ENCODE peak calls at places on chromosomes 2 and 18, in six cellular contexts. One of them, this sample, is unnamed.
A peak's percentile ranks its signal among the peaks of the same experiment; 100 is the strongest.

GRCh38 chr2:208542465-208543041 is 136.0 kb downstream of the PTH2R start:
- DNase-seq in MCF 10A: no peak
- DNase-seq in astrocyte of the cerebellum: no peak
- DNase-seq in putamen: no peak
- DNase-seq in thyroid gland: no peak
- DNase-seq in T-helper 2 cell: peak; percentile 63
- DNase-seq in this sample: no peak

GRCh38 chr2:188203756-188204155 is 87.9 kb upstream of the GULP1 start:
- DNase-seq in MCF 10A: peak; percentile 2
- DNase-seq in astrocyte of the cerebellum: no peak
- DNase-seq in putamen: no peak
- DNase-seq in thyroid gland: no peak
- DNase-seq in T-helper 2 cell: no peak
- DNase-seq in this sample: no peak

GRCh38 chr2:207126724-207127314 is 38.9 kb downstream of the KLF7 start:
- DNase-seq in MCF 10A: peak; percentile 48
- DNase-seq in astrocyte of the cerebellum: no peak
- DNase-seq in putamen: no peak
- DNase-seq in thyroid gland: no peak
- DNase-seq in T-helper 2 cell: no peak
- DNase-seq in this sample: no peak

GRCh38 chr2:141641462-141641861 is 489.4 kb downstream of the LRP1B start:
- DNase-seq in MCF 10A: peak; percentile 30
- DNase-seq in astrocyte of the cerebellum: no peak
- DNase-seq in putamen: no peak
- DNase-seq in thyroid gland: no peak
- DNase-seq in T-helper 2 cell: no peak
- DNase-seq in this sample: no peak

GRCh38 chr2:142937347-142937746 is 59.9 kb downstream of the KYNU start:
- DNase-seq in MCF 10A: peak; percentile 10
- DNase-seq in astrocyte of the cerebellum: no peak
- DNase-seq in putamen: no peak
- DNase-seq in thyroid gland: no peak
- DNase-seq in T-helper 2 cell: no peak
- DNase-seq in this sample: no peak

GRCh38 chr18:34802938-34803337 is 92.8 kb downstream of the DTNA start:
- DNase-seq in MCF 10A: no peak
- DNase-seq in astrocyte of the cerebellum: no peak
- DNase-seq in putamen: no peak
- DNase-seq in thyroid gland: no peak
- DNase-seq in T-helper 2 cell: no peak
- DNase-seq in this sample: no peak

GRCh38 chr2:240509667-240510512 is 47.9 kb downstream of the ANKMY1 start:
- DNase-seq in MCF 10A: no peak
- DNase-seq in astrocyte of the cerebellum: no peak
- DNase-seq in putamen: no peak
- DNase-seq in thyroid gland: no peak
- DNase-seq in T-helper 2 cell: no peak
- DNase-seq in this sample: no peak

GRCh38 chr18:51191139-51191717 is 6.3 kb downstream of the MEX3C start:
- DNase-seq in MCF 10A: no peak
- DNase-seq in astrocyte of the cerebellum: no peak
- DNase-seq in putamen: no peak
- DNase-seq in thyroid gland: no peak
- DNase-seq in T-helper 2 cell: peak; percentile 85
- DNase-seq in this sample: no peak

GRCh38 chr2:96931966-96932365 is 54.4 kb downstream of the FAM178B start:
- DNase-seq in MCF 10A: no peak
- DNase-seq in astrocyte of the cerebellum: no peak
- DNase-seq in putamen: no peak
- DNase-seq in thyroid gland: no peak
- DNase-seq in T-helper 2 cell: no peak
- DNase-seq in this sample: no peak

GRCh38 chr18:79617521-79618500 is 61.8 kb upstream of the CTDP1 start:
- DNase-seq in MCF 10A: no peak
- DNase-seq in astrocyte of the cerebellum: no peak
- DNase-seq in putamen: no peak
- DNase-seq in thyroid gland: no peak
- DNase-seq in T-helper 2 cell: no peak
- DNase-seq in this sample: no peak

GRCh38 chr18:23231340-23232021 is 96.2 kb downstream of the CABLES1 start:
- DNase-seq in MCF 10A: peak; percentile 67
- DNase-seq in astrocyte of the cerebellum: peak; percentile 65
- DNase-seq in putamen: no peak
- DNase-seq in thyroid gland: peak; percentile 28
- DNase-seq in T-helper 2 cell: peak; percentile 100
- DNase-seq in this sample: peak; percentile 46

GRCh38 chr18:30376515-30376914 is 666.0 kb downstream of the DSC3 start:
- DNase-seq in MCF 10A: peak; percentile 44
- DNase-seq in astrocyte of the cerebellum: no peak
- DNase-seq in putamen: no peak
- DNase-seq in thyroid gland: no peak
- DNase-seq in T-helper 2 cell: no peak
- DNase-seq in this sample: no peak

GRCh38 chr18:24544141-24544498 is 83.7 kb downstream of the HRH4 start:
- DNase-seq in MCF 10A: peak; percentile 61
- DNase-seq in astrocyte of the cerebellum: peak; percentile 15
- DNase-seq in putamen: no peak
- DNase-seq in thyroid gland: peak; percentile 5
- DNase-seq in T-helper 2 cell: no peak
- DNase-seq in this sample: no peak

GRCh38 chr2:215793747-215794595 is 219.4 kb downstream of the MREG start:
- DNase-seq in MCF 10A: peak; percentile 93
- DNase-seq in astrocyte of the cerebellum: peak; percentile 86
- DNase-seq in putamen: peak; percentile 16
- DNase-seq in thyroid gland: peak; percentile 24
- DNase-seq in T-helper 2 cell: peak; percentile 24
- DNase-seq in this sample: no peak

GRCh38 chr18:10798727-10799435 is 273.1 kb downstream of the NAPG start:
- DNase-seq in MCF 10A: no peak
- DNase-seq in astrocyte of the cerebellum: no peak
- DNase-seq in putamen: no peak
- DNase-seq in thyroid gland: no peak
- DNase-seq in T-helper 2 cell: no peak
- DNase-seq in this sample: no peak

GRCh38 chr18:37393945-37394609 is 171.5 kb downstream of the CELF4 start:
- DNase-seq in MCF 10A: peak; percentile 32
- DNase-seq in astrocyte of the cerebellum: no peak
- DNase-seq in putamen: peak; percentile 89
- DNase-seq in thyroid gland: peak; percentile 93
- DNase-seq in T-helper 2 cell: no peak
- DNase-seq in this sample: no peak

GRCh38 chr2:80651435-80651834 is 346.9 kb upstream of the LRRTM1 start:
- DNase-seq in MCF 10A: no peak
- DNase-seq in astrocyte of the cerebellum: no peak
- DNase-seq in putamen: no peak
- DNase-seq in thyroid gland: no peak
- DNase-seq in T-helper 2 cell: no peak
- DNase-seq in this sample: no peak

GRCh38 chr2:106058469-106059137 is 135.5 kb downstream of the UXS1 start:
- DNase-seq in MCF 10A: no peak
- DNase-seq in astrocyte of the cerebellum: no peak
- DNase-seq in putamen: no peak
- DNase-seq in thyroid gland: no peak
- DNase-seq in T-helper 2 cell: peak; percentile 93
- DNase-seq in this sample: no peak

GRCh38 chr2:85652056-85652455 is 15.9 kb downstream of the SFTPB start:
- DNase-seq in MCF 10A: no peak
- DNase-seq in astrocyte of the cerebellum: no peak
- DNase-seq in putamen: no peak
- DNase-seq in thyroid gland: no peak
- DNase-seq in T-helper 2 cell: no peak
- DNase-seq in this sample: no peak

GRCh38 chr18:55280515-55280914 is 307.5 kb downstream of the TCF4 start:
- DNase-seq in MCF 10A: no peak
- DNase-seq in astrocyte of the cerebellum: no peak
- DNase-seq in putamen: no peak
- DNase-seq in thyroid gland: no peak
- DNase-seq in T-helper 2 cell: no peak
- DNase-seq in this sample: no peak

GRCh38 chr2:216774180-216774579 is 78.8 kb upstream of the IGFBP5 start:
- DNase-seq in MCF 10A: no peak
- DNase-seq in astrocyte of the cerebellum: no peak
- DNase-seq in putamen: no peak
- DNase-seq in thyroid gland: no peak
- DNase-seq in T-helper 2 cell: no peak
- DNase-seq in this sample: no peak

GRCh38 chr2:73175663-73176204 is 26.6 kb upstream of the NOTO start:
- DNase-seq in MCF 10A: no peak
- DNase-seq in astrocyte of the cerebellum: no peak
- DNase-seq in putamen: no peak
- DNase-seq in thyroid gland: peak; percentile 89
- DNase-seq in T-helper 2 cell: peak; percentile 81
- DNase-seq in this sample: peak; percentile 57

GRCh38 chr2:161136696-161137324 is 23.4 kb upstream of the TANK start:
- DNase-seq in MCF 10A: no peak
- DNase-seq in astrocyte of the cerebellum: no peak
- DNase-seq in putamen: no peak
- DNase-seq in thyroid gland: no peak
- DNase-seq in T-helper 2 cell: peak; percentile 88
- DNase-seq in this sample: no peak